ENCODE peak calls at places on chromosomes 5 and 9, in six cellular contexts. One of them, this sample, is unnamed.

GRCh38 chr5:396715-397032 is 46.3 kb upstream of the EXOC3 start:
- DNase-seq in fibroblast of pulmonary artery: no peak
- DNase-seq in NCI-H2029 treated with DMSO at 0.1 percent for 48 hours: no peak
- DNase-seq in stimulated activated CD4-positive, alpha-beta T cell treated with anti-CD3 and anti-CD28 coated beads, Interleukin-1b, Interleukin-23, amount 100 ng/mL, for 24 hours: no peak
- DNase-seq in activated CD8-positive, alpha-beta memory T cell treated with anti-CD3 and anti-CD28 coated beads for 24 hours: no peak
- DNase-seq in AG04450: no peak
- DNase-seq in this sample: no peak

GRCh38 chr5:81544351-81545001 is 150.5 kb upstream of the ACOT12 start:
- DNase-seq in fibroblast of pulmonary artery: peak
- DNase-seq in NCI-H2029 treated with DMSO at 0.1 percent for 48 hours: no peak
- DNase-seq in stimulated activated CD4-positive, alpha-beta T cell treated with anti-CD3 and anti-CD28 coated beads, Interleukin-1b, Interleukin-23, amount 100 ng/mL, for 24 hours: no peak
- DNase-seq in activated CD8-positive, alpha-beta memory T cell treated with anti-CD3 and anti-CD28 coated beads for 24 hours: no peak
- DNase-seq in AG04450: no peak
- DNase-seq in this sample: no peak

GRCh38 chr5:169265888-169266287 is 35.1 kb downstream of the SLIT3 start:
- DNase-seq in fibroblast of pulmonary artery: no peak
- DNase-seq in NCI-H2029 treated with DMSO at 0.1 percent for 48 hours: no peak
- DNase-seq in stimulated activated CD4-positive, alpha-beta T cell treated with anti-CD3 and anti-CD28 coated beads, Interleukin-1b, Interleukin-23, amount 100 ng/mL, for 24 hours: no peak
- DNase-seq in activated CD8-positive, alpha-beta memory T cell treated with anti-CD3 and anti-CD28 coated beads for 24 hours: no peak
- DNase-seq in AG04450: no peak
- DNase-seq in this sample: no peak

GRCh38 chr9:20315672-20316071 is 306.6 kb downstream of the MLLT3 start:
- DNase-seq in fibroblast of pulmonary artery: peak
- DNase-seq in NCI-H2029 treated with DMSO at 0.1 percent for 48 hours: no peak
- DNase-seq in stimulated activated CD4-positive, alpha-beta T cell treated with anti-CD3 and anti-CD28 coated beads, Interleukin-1b, Interleukin-23, amount 100 ng/mL, for 24 hours: no peak
- DNase-seq in activated CD8-positive, alpha-beta memory T cell treated with anti-CD3 and anti-CD28 coated beads for 24 hours: no peak
- DNase-seq in AG04450: peak
- DNase-seq in this sample: no peak

GRCh38 chr5:173435543-173435942 is 107.3 kb upstream of the STC2 start:
- DNase-seq in fibroblast of pulmonary artery: no peak
- DNase-seq in NCI-H2029 treated with DMSO at 0.1 percent for 48 hours: no peak
- DNase-seq in stimulated activated CD4-positive, alpha-beta T cell treated with anti-CD3 and anti-CD28 coated beads, Interleukin-1b, Interleukin-23, amount 100 ng/mL, for 24 hours: no peak
- DNase-seq in activated CD8-positive, alpha-beta memory T cell treated with anti-CD3 and anti-CD28 coated beads for 24 hours: no peak
- DNase-seq in AG04450: no peak
- DNase-seq in this sample: no peak

GRCh38 chr5:139982975-139983240 is 60.2 kb downstream of the NRG2 start:
- DNase-seq in fibroblast of pulmonary artery: no peak
- DNase-seq in NCI-H2029 treated with DMSO at 0.1 percent for 48 hours: no peak
- DNase-seq in stimulated activated CD4-positive, alpha-beta T cell treated with anti-CD3 and anti-CD28 coated beads, Interleukin-1b, Interleukin-23, amount 100 ng/mL, for 24 hours: no peak
- DNase-seq in activated CD8-positive, alpha-beta memory T cell treated with anti-CD3 and anti-CD28 coated beads for 24 hours: no peak
- DNase-seq in AG04450: no peak
- DNase-seq in this sample: no peak

GRCh38 chr5:176379881-176380280 is 8.5 kb downstream of the NOP16 start:
- DNase-seq in fibroblast of pulmonary artery: no peak
- DNase-seq in NCI-H2029 treated with DMSO at 0.1 percent for 48 hours: no peak
- DNase-seq in stimulated activated CD4-positive, alpha-beta T cell treated with anti-CD3 and anti-CD28 coated beads, Interleukin-1b, Interleukin-23, amount 100 ng/mL, for 24 hours: no peak
- DNase-seq in activated CD8-positive, alpha-beta memory T cell treated with anti-CD3 and anti-CD28 coated beads for 24 hours: no peak
- DNase-seq in AG04450: no peak
- DNase-seq in this sample: no peak

GRCh38 chr9:86500667-86501435 is 146.6 kb upstream of the TUT7 start:
- DNase-seq in fibroblast of pulmonary artery: peak
- DNase-seq in NCI-H2029 treated with DMSO at 0.1 percent for 48 hours: no peak
- DNase-seq in stimulated activated CD4-positive, alpha-beta T cell treated with anti-CD3 and anti-CD28 coated beads, Interleukin-1b, Interleukin-23, amount 100 ng/mL, for 24 hours: no peak
- DNase-seq in activated CD8-positive, alpha-beta memory T cell treated with anti-CD3 and anti-CD28 coated beads for 24 hours: no peak
- DNase-seq in AG04450: peak
- DNase-seq in this sample: no peak

GRCh38 chr5:102799017-102799416 is 43.9 kb downstream of the PAM start:
- DNase-seq in fibroblast of pulmonary artery: peak
- DNase-seq in NCI-H2029 treated with DMSO at 0.1 percent for 48 hours: peak
- DNase-seq in stimulated activated CD4-positive, alpha-beta T cell treated with anti-CD3 and anti-CD28 coated beads, Interleukin-1b, Interleukin-23, amount 100 ng/mL, for 24 hours: no peak
- DNase-seq in activated CD8-positive, alpha-beta memory T cell treated with anti-CD3 and anti-CD28 coated beads for 24 hours: no peak
- DNase-seq in AG04450: no peak
- DNase-seq in this sample: no peak

GRCh38 chr5:83513081-83513480 is 41.5 kb downstream of the VCAN start:
- DNase-seq in fibroblast of pulmonary artery: no peak
- DNase-seq in NCI-H2029 treated with DMSO at 0.1 percent for 48 hours: no peak
- DNase-seq in stimulated activated CD4-positive, alpha-beta T cell treated with anti-CD3 and anti-CD28 coated beads, Interleukin-1b, Interleukin-23, amount 100 ng/mL, for 24 hours: no peak
- DNase-seq in activated CD8-positive, alpha-beta memory T cell treated with anti-CD3 and anti-CD28 coated beads for 24 hours: no peak
- DNase-seq in AG04450: no peak
- DNase-seq in this sample: no peak

GRCh38 chr9:124784503-124784902 is 7.6 kb downstream of the OLFML2A start:
- DNase-seq in fibroblast of pulmonary artery: peak
- DNase-seq in NCI-H2029 treated with DMSO at 0.1 percent for 48 hours: no peak
- DNase-seq in stimulated activated CD4-positive, alpha-beta T cell treated with anti-CD3 and anti-CD28 coated beads, Interleukin-1b, Interleukin-23, amount 100 ng/mL, for 24 hours: no peak
- DNase-seq in activated CD8-positive, alpha-beta memory T cell treated with anti-CD3 and anti-CD28 coated beads for 24 hours: no peak
- DNase-seq in AG04450: no peak
- DNase-seq in this sample: no peak

GRCh38 chr5:137032929-137033328 is 466.2 kb downstream of the SPOCK1 start:
- DNase-seq in fibroblast of pulmonary artery: peak
- DNase-seq in NCI-H2029 treated with DMSO at 0.1 percent for 48 hours: no peak
- DNase-seq in stimulated activated CD4-positive, alpha-beta T cell treated with anti-CD3 and anti-CD28 coated beads, Interleukin-1b, Interleukin-23, amount 100 ng/mL, for 24 hours: no peak
- DNase-seq in activated CD8-positive, alpha-beta memory T cell treated with anti-CD3 and anti-CD28 coated beads for 24 hours: no peak
- DNase-seq in AG04450: no peak
- DNase-seq in this sample: no peak

GRCh38 chr9:72856985-72857631 is 95.7 kb downstream of the ALDH1A1 start:
- DNase-seq in fibroblast of pulmonary artery: peak
- DNase-seq in NCI-H2029 treated with DMSO at 0.1 percent for 48 hours: no peak
- DNase-seq in stimulated activated CD4-positive, alpha-beta T cell treated with anti-CD3 and anti-CD28 coated beads, Interleukin-1b, Interleukin-23, amount 100 ng/mL, for 24 hours: no peak
- DNase-seq in activated CD8-positive, alpha-beta memory T cell treated with anti-CD3 and anti-CD28 coated beads for 24 hours: no peak
- DNase-seq in AG04450: peak
- DNase-seq in this sample: no peak

GRCh38 chr9:104858846-104859245 is 69.1 kb downstream of the ABCA1 start:
- DNase-seq in fibroblast of pulmonary artery: peak
- DNase-seq in NCI-H2029 treated with DMSO at 0.1 percent for 48 hours: no peak
- DNase-seq in stimulated activated CD4-positive, alpha-beta T cell treated with anti-CD3 and anti-CD28 coated beads, Interleukin-1b, Interleukin-23, amount 100 ng/mL, for 24 hours: no peak
- DNase-seq in activated CD8-positive, alpha-beta memory T cell treated with anti-CD3 and anti-CD28 coated beads for 24 hours: no peak
- DNase-seq in AG04450: no peak
- DNase-seq in this sample: no peak

GRCh38 chr9:35258665-35259474 is 97.1 kb downstream of the UNC13B start:
- DNase-seq in fibroblast of pulmonary artery: peak
- DNase-seq in NCI-H2029 treated with DMSO at 0.1 percent for 48 hours: peak
- DNase-seq in stimulated activated CD4-positive, alpha-beta T cell treated with anti-CD3 and anti-CD28 coated beads, Interleukin-1b, Interleukin-23, amount 100 ng/mL, for 24 hours: peak
- DNase-seq in activated CD8-positive, alpha-beta memory T cell treated with anti-CD3 and anti-CD28 coated beads for 24 hours: peak
- DNase-seq in AG04450: peak
- DNase-seq in this sample: peak

GRCh38 chr5:67095346-67095871 is 101.2 kb downstream of the CD180 start:
- DNase-seq in fibroblast of pulmonary artery: peak
- DNase-seq in NCI-H2029 treated with DMSO at 0.1 percent for 48 hours: peak
- DNase-seq in stimulated activated CD4-positive, alpha-beta T cell treated with anti-CD3 and anti-CD28 coated beads, Interleukin-1b, Interleukin-23, amount 100 ng/mL, for 24 hours: no peak
- DNase-seq in activated CD8-positive, alpha-beta memory T cell treated with anti-CD3 and anti-CD28 coated beads for 24 hours: no peak
- DNase-seq in AG04450: no peak
- DNase-seq in this sample: no peak

GRCh38 chr5:102666164-102666951 is 88.7 kb upstream of the PAM start:
- DNase-seq in fibroblast of pulmonary artery: no peak
- DNase-seq in NCI-H2029 treated with DMSO at 0.1 percent for 48 hours: peak
- DNase-seq in stimulated activated CD4-positive, alpha-beta T cell treated with anti-CD3 and anti-CD28 coated beads, Interleukin-1b, Interleukin-23, amount 100 ng/mL, for 24 hours: no peak
- DNase-seq in activated CD8-positive, alpha-beta memory T cell treated with anti-CD3 and anti-CD28 coated beads for 24 hours: no peak
- DNase-seq in AG04450: no peak
- DNase-seq in this sample: no peak

GRCh38 chr5:176734756-176735342 is 75.5 kb upstream of the UNC5A start:
- DNase-seq in fibroblast of pulmonary artery: no peak
- DNase-seq in NCI-H2029 treated with DMSO at 0.1 percent for 48 hours: no peak
- DNase-seq in stimulated activated CD4-positive, alpha-beta T cell treated with anti-CD3 and anti-CD28 coated beads, Interleukin-1b, Interleukin-23, amount 100 ng/mL, for 24 hours: no peak
- DNase-seq in activated CD8-positive, alpha-beta memory T cell treated with anti-CD3 and anti-CD28 coated beads for 24 hours: no peak
- DNase-seq in AG04450: no peak
- DNase-seq in this sample: no peak

GRCh38 chr5:1013238-1013947 is 4.8 kb downstream of the NKD2 start:
- DNase-seq in fibroblast of pulmonary artery: no peak
- DNase-seq in NCI-H2029 treated with DMSO at 0.1 percent for 48 hours: no peak
- DNase-seq in stimulated activated CD4-positive, alpha-beta T cell treated with anti-CD3 and anti-CD28 coated beads, Interleukin-1b, Interleukin-23, amount 100 ng/mL, for 24 hours: no peak
- DNase-seq in activated CD8-positive, alpha-beta memory T cell treated with anti-CD3 and anti-CD28 coated beads for 24 hours: no peak
- DNase-seq in AG04450: no peak
- DNase-seq in this sample: no peak

GRCh38 chr9:19493174-19493811 is 84.5 kb downstream of the ACER2 start:
- DNase-seq in fibroblast of pulmonary artery: peak
- DNase-seq in NCI-H2029 treated with DMSO at 0.1 percent for 48 hours: no peak
- DNase-seq in stimulated activated CD4-positive, alpha-beta T cell treated with anti-CD3 and anti-CD28 coated beads, Interleukin-1b, Interleukin-23, amount 100 ng/mL, for 24 hours: no peak
- DNase-seq in activated CD8-positive, alpha-beta memory T cell treated with anti-CD3 and anti-CD28 coated beads for 24 hours: peak
- DNase-seq in AG04450: peak
- DNase-seq in this sample: no peak

GRCh38 chr5:56314536-56314935 is 81.4 kb upstream of the ANKRD55 start:
- DNase-seq in fibroblast of pulmonary artery: peak
- DNase-seq in NCI-H2029 treated with DMSO at 0.1 percent for 48 hours: no peak
- DNase-seq in stimulated activated CD4-positive, alpha-beta T cell treated with anti-CD3 and anti-CD28 coated beads, Interleukin-1b, Interleukin-23, amount 100 ng/mL, for 24 hours: no peak
- DNase-seq in activated CD8-positive, alpha-beta memory T cell treated with anti-CD3 and anti-CD28 coated beads for 24 hours: no peak
- DNase-seq in AG04450: no peak
- DNase-seq in this sample: peak

GRCh38 chr9:7394007-7394774 is 405.4 kb downstream of the DMAC1 start:
- DNase-seq in fibroblast of pulmonary artery: no peak
- DNase-seq in NCI-H2029 treated with DMSO at 0.1 percent for 48 hours: no peak
- DNase-seq in stimulated activated CD4-positive, alpha-beta T cell treated with anti-CD3 and anti-CD28 coated beads, Interleukin-1b, Interleukin-23, amount 100 ng/mL, for 24 hours: no peak
- DNase-seq in activated CD8-positive, alpha-beta memory T cell treated with anti-CD3 and anti-CD28 coated beads for 24 hours: no peak
- DNase-seq in AG04450: no peak
- DNase-seq in this sample: no peak

This sample was measured in CD8-positive, alpha-beta T cell.